ENCODE peak calls at places on chromosome 10, in six cellular contexts. N, F, C, V, A and U are unnamed samples.

GRCh38 chr10:32060372-32060771 is 4.1 kb upstream of the KIF5B start:
- DNase-seq in N (no peak), F (no peak), C (no peak), V (no peak), A (no peak), U (no peak)

GRCh38 chr10:86410542-86411124 is 44.0 kb upstream of the GRID1 start:
- DNase-seq in N (peak; percentile 64), F (no peak), C (no peak), V (peak; percentile 57), A (peak; percentile 72), U (no peak)

GRCh38 chr10:33732176-33733025 is 397.9 kb upstream of the NRP1 start:
- DNase-seq in N (peak; percentile 27), F (no peak), C (no peak), V (peak; percentile 45), A (no peak), U (no peak)

GRCh38 chr10:48251152-48251524 is 23.4 kb downstream of the FRMPD2 start:
- DNase-seq in N (no peak), F (no peak), C (no peak), V (no peak), A (no peak), U (no peak)

GRCh38 chr10:122142652-122143237 is 128.4 kb upstream of the BTBD16 start:
- DNase-seq in N (no peak), F (no peak), C (peak; percentile 67), V (peak; percentile 35), A (no peak), U (peak; percentile 15)

GRCh38 chr10:52121688-52122087 is 192.4 kb upstream of the DKK1 start:
- DNase-seq in N (no peak), F (no peak), C (no peak), V (no peak), A (no peak), U (no peak)

GRCh38 chr10:62582098-62582705 is 208.0 kb downstream of the ZNF365 start:
- DNase-seq in N (no peak), F (no peak), C (no peak), V (no peak), A (peak; percentile 73), U (no peak)

GRCh38 chr10:11783558-11783865 is 39.6 kb upstream of the PROSER2 start:
- DNase-seq in N (peak; percentile 6), F (no peak), C (no peak), V (peak; percentile 8), A (no peak), U (no peak)

GRCh38 chr10:86365346-86366032 is 1.1 kb downstream of the GRID1 start:
- DNase-seq in N (no peak), F (no peak), C (peak; percentile 20), V (no peak), A (no peak), U (no peak)

GRCh38 chr10:133457100-133457841 is 3.5 kb downstream of the SCART1 start:
- DNase-seq in N (no peak), F (no peak), C (no peak), V (no peak), A (no peak), U (no peak)

GRCh38 chr10:94076325-94076841 is 82.7 kb downstream of the PLCE1 start:
- DNase-seq in N (peak; percentile 61), F (no peak), C (peak; percentile 24), V (peak; percentile 33), A (peak; percentile 83), U (no peak)

GRCh38 chr10:21340341-21340740 is 185.1 kb downstream of the SKIDA1 start:
- DNase-seq in N (no peak), F (no peak), C (no peak), V (peak; percentile 91), A (no peak), U (no peak)

GRCh38 chr10:3516626-3517255 is 268.3 kb downstream of the KLF6 start:
- DNase-seq in N (no peak), F (no peak), C (no peak), V (no peak), A (peak; percentile 86), U (no peak)

GRCh38 chr10:130369645-130370381 is 233.6 kb downstream of the GLRX3 start:
- DNase-seq in N (no peak), F (no peak), C (no peak), V (no peak), A (no peak), U (no peak)

GRCh38 chr10:89837173-89838001 is 136.0 kb downstream of the KIF20B start:
- DNase-seq in N (no peak), F (no peak), C (no peak), V (peak; percentile 1), A (peak; percentile 43), U (no peak)

GRCh38 chr10:75395171-75395954 is 6.2 kb downstream of the ZNF503 start:
- DNase-seq in N (peak; percentile 89), F (no peak), C (peak; percentile 86), V (peak; percentile 93), A (peak; percentile 70), U (no peak)

GRCh38 chr10:43369921-43370320 is 1.5 kb upstream of the FXYD4 start:
- DNase-seq in N (no peak), F (no peak), C (no peak), V (no peak), A (no peak), U (no peak)

GRCh38 chr10:36630267-36630666 is 495.1 kb upstream of the ANKRD30A start:
- DNase-seq in N (peak; percentile 4), F (no peak), C (no peak), V (peak; percentile 92), A (no peak), U (no peak)

GRCh38 chr10:15348579-15348978 is 22.5 kb downstream of the FAM171A1 start:
- DNase-seq in N (no peak), F (no peak), C (no peak), V (no peak), A (peak; percentile 60), U (no peak)
- H3K4me3 ChIP-seq in N (no peak overlapping the region), F (no peak overlapping the region), C (no peak overlapping the region), V (peak overlapping the region; percentile 56), A (peak overlapping the region; percentile 74), U (no peak overlapping the region)

DNA sequence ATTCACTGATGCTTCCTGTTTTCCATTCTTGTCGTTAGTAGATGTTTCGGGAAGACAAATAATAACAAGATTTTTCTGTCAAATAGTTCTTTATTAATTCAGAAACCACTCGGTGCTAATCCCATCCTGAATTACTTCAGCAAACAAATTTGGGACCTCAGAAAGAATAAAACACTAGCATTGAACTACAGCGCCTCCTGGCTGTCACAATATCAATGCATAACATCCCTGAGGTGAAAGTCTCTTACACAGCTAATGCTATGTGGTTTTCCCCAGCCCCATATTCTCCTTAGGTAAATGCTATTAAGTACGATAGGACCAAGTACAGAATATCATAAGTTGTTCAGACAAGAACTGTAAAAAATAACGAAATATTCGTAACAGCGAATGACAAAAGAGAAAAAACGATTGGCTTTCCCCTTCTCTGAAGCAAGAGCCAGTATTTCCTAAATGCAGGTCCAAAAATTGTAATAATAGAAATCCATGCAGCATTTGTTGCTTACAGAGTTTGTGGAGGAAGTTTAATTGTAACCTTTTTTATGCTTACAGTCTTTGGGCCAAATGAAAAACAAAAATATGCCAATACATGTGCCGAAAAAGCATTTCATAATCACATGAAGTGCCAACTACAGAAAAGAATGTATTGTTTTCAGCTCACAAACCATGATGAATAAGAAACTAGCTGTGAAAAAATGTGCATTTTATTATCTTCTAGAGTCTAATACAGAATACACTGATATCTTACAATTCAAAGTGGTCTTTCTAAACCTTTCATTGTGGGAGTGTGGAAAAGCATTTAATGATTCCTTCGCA is 47.3 kb downstream of the MYPN start:
- DNase-seq in N (peak; percentile 63), F (peak; percentile 58), C (peak; percentile 62), V (peak; percentile 97), A (peak; percentile 84), U (peak; percentile 69)
- TF ChIP-seq EZH2phosphoT487 in N (no peak), F (no peak), C (no peak), V (no peak), A (no peak), U (no peak)

GRCh38 chr10:6929157-6929830 is 349.2 kb upstream of the PRKCQ start:
- DNase-seq in N (no peak), F (no peak), C (no peak), V (no peak), A (no peak), U (peak; percentile 63)
- H3K4me2 ChIP-seq in N (no peak overlapping the region), F (no peak overlapping the region), C (no peak overlapping the region), V (no peak overlapping the region), A (no peak overlapping the region), U (peak overlapping the region; percentile 81)

DNA sequence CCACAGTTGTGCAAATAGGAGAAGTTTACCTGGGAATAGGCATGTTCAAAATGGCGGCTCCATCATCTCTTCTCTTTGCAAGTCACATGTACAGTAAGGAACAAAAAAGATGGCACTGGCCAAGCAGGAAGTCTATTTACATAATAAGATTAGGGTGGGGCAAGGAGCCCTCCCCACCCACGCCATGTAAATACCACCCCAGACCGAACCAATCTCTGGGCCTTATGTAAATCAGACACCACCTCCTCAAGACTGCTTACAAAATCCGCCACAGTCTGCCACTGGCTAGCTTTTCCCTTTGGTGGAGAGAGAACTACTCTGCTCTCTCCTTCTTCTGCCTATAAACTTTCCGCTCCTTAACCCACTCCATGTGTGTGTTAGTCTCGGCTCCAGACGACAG is 1496.3 kb downstream of the REEP3 start:
- DNase-seq in N (no peak), F (no peak), C (no peak), V (no peak), A (no peak), U (no peak)
- H3K4me3 ChIP-seq in N (no peak overlapping the region), F (no peak overlapping the region), C (no peak overlapping the region), V (no peak overlapping the region), A (no peak overlapping the region), U (no peak overlapping the region)

GRCh38 chr10:64573625-64574325 is 1052.6 kb downstream of the REEP3 start:
- DNase-seq in N (peak; percentile 37), F (no peak), C (no peak), V (peak; percentile 14), A (no peak), U (no peak)
- TF ChIP-seq EZH2phosphoT487 in N (no peak), F (no peak), C (no peak), V (no peak), A (no peak), U (no peak)

GRCh38 chr10:112082134-112082533 is 101.4 kb downstream of the GPAM start:
- DNase-seq in N (peak; percentile 25), F (no peak), C (no peak), V (no peak), A (no peak), U (no peak)

GRCh38 chr10:112083526-112083925 is 100.0 kb downstream of the GPAM start:
- DNase-seq in N (no peak), F (no peak), C (no peak), V (no peak), A (no peak), U (no peak)

GRCh38 chr10:112080284-112080683 is 103.3 kb downstream of the GPAM start:
- DNase-seq in N (no peak), F (no peak), C (peak; percentile 44), V (no peak), A (no peak), U (no peak)

DNA sequence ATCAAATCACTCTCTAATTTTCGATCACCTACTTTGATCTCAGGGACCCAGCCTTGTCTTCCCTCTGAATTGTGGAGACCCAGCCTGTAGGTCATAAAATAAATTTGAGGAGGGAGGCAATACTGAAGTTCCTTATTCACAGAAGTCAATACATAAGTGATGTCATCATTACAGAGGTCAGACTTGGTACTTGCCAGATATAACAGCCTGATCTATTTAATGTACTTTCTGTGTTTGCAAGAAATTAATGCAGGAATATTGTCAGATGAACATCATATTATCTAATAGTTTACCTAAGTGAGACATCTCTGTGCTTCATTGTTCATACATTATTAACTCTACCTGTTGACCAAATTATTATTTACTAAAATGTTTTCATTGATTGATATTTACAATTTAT is 105.6 kb downstream of the GPAM start:
- DNase-seq in N (no peak), F (no peak), C (no peak), V (no peak), A (no peak), U (no peak)
- H3K4me2 ChIP-seq in N (no peak overlapping the region), F (no peak overlapping the region), C (no peak overlapping the region), V (no peak overlapping the region), A (no peak overlapping the region), U (no peak overlapping the region)